ENCODE peak calls at places on chromosome 10, in ten cellular contexts. One of them, this sample, is unnamed.

GRCh38 chr10:87000491-87000890 is 19.6 kb upstream of the FAM25A start:
- DNase-seq in tibial nerve: no peak
- DNase-seq in BE2C: no peak
- DNase-seq in mucosa of descending colon: no peak
- DNase-seq in transverse colon: no peak
- DNase-seq in spleen: no peak
- DNase-seq in thoracic aorta: no peak
- DNase-seq in Panc1: no peak
- DNase-seq in heart right ventricle: no peak
- DNase-seq in ovary: no peak
- DNase-seq in this sample: no peak

GRCh38 chr10:51961401-51961800 is 262.0 kb upstream of the CSTF2T start:
- DNase-seq in tibial nerve: no peak
- DNase-seq in BE2C: no peak
- DNase-seq in mucosa of descending colon: no peak
- DNase-seq in transverse colon: no peak
- DNase-seq in spleen: no peak
- DNase-seq in thoracic aorta: no peak
- DNase-seq in Panc1: no peak
- DNase-seq in heart right ventricle: no peak
- DNase-seq in ovary: no peak
- DNase-seq in this sample: no peak

GRCh38 chr10:128009357-128009756 is 102.5 kb downstream of the PTPRE start:
- DNase-seq in tibial nerve: no peak
- DNase-seq in BE2C: no peak
- DNase-seq in mucosa of descending colon: no peak
- DNase-seq in transverse colon: no peak
- DNase-seq in spleen: no peak
- DNase-seq in thoracic aorta: no peak
- DNase-seq in Panc1: no peak
- DNase-seq in heart right ventricle: no peak
- DNase-seq in ovary: no peak
- DNase-seq in this sample: no peak

GRCh38 chr10:15344876-15345285 is 26.2 kb downstream of the FAM171A1 start:
- DNase-seq in tibial nerve: peak; percentile 33
- DNase-seq in BE2C: no peak
- DNase-seq in mucosa of descending colon: no peak
- DNase-seq in transverse colon: no peak
- DNase-seq in spleen: no peak
- DNase-seq in thoracic aorta: no peak
- DNase-seq in Panc1: no peak
- DNase-seq in heart right ventricle: peak; percentile 19
- DNase-seq in ovary: no peak
- DNase-seq in this sample: peak; percentile 29

GRCh38 chr10:91000470-91000869 is 79.6 kb upstream of the ANKRD1 start:
- DNase-seq in tibial nerve: no peak
- DNase-seq in BE2C: no peak
- DNase-seq in mucosa of descending colon: no peak
- DNase-seq in transverse colon: no peak
- DNase-seq in spleen: no peak
- DNase-seq in thoracic aorta: no peak
- DNase-seq in Panc1: no peak
- DNase-seq in heart right ventricle: no peak
- DNase-seq in ovary: no peak
- DNase-seq in this sample: no peak

GRCh38 chr10:70684841-70685457 is 12.6 kb downstream of the ADAMTS14 start:
- DNase-seq in tibial nerve: no peak
- DNase-seq in BE2C: no peak
- DNase-seq in mucosa of descending colon: no peak
- DNase-seq in transverse colon: no peak
- DNase-seq in spleen: no peak
- DNase-seq in thoracic aorta: no peak
- DNase-seq in Panc1: no peak
- DNase-seq in heart right ventricle: no peak
- DNase-seq in ovary: no peak
- DNase-seq in this sample: no peak

GRCh38 chr10:132197271-132198067 is 10.7 kb downstream of the DPYSL4 start:
- DNase-seq in tibial nerve: no peak
- DNase-seq in BE2C: no peak
- DNase-seq in mucosa of descending colon: peak; percentile 7
- DNase-seq in transverse colon: no peak
- DNase-seq in spleen: peak; percentile 58
- DNase-seq in thoracic aorta: no peak
- DNase-seq in Panc1: no peak
- DNase-seq in heart right ventricle: no peak
- DNase-seq in ovary: no peak
- DNase-seq in this sample: no peak

GRCh38 chr10:50396491-50397311 is 145.4 kb upstream of the ASAH2 start:
- DNase-seq in tibial nerve: no peak
- DNase-seq in BE2C: no peak
- DNase-seq in mucosa of descending colon: no peak
- DNase-seq in transverse colon: no peak
- DNase-seq in spleen: no peak
- DNase-seq in thoracic aorta: no peak
- DNase-seq in Panc1: no peak
- DNase-seq in heart right ventricle: no peak
- DNase-seq in ovary: no peak
- DNase-seq in this sample: no peak

GRCh38 chr10:106387063-106387462 is 777.4 kb downstream of the SORCS1 start:
- DNase-seq in tibial nerve: no peak
- DNase-seq in BE2C: no peak
- DNase-seq in mucosa of descending colon: no peak
- DNase-seq in transverse colon: no peak
- DNase-seq in spleen: no peak
- DNase-seq in thoracic aorta: no peak
- DNase-seq in Panc1: no peak
- DNase-seq in heart right ventricle: no peak
- DNase-seq in ovary: no peak
- DNase-seq in this sample: no peak

DNA sequence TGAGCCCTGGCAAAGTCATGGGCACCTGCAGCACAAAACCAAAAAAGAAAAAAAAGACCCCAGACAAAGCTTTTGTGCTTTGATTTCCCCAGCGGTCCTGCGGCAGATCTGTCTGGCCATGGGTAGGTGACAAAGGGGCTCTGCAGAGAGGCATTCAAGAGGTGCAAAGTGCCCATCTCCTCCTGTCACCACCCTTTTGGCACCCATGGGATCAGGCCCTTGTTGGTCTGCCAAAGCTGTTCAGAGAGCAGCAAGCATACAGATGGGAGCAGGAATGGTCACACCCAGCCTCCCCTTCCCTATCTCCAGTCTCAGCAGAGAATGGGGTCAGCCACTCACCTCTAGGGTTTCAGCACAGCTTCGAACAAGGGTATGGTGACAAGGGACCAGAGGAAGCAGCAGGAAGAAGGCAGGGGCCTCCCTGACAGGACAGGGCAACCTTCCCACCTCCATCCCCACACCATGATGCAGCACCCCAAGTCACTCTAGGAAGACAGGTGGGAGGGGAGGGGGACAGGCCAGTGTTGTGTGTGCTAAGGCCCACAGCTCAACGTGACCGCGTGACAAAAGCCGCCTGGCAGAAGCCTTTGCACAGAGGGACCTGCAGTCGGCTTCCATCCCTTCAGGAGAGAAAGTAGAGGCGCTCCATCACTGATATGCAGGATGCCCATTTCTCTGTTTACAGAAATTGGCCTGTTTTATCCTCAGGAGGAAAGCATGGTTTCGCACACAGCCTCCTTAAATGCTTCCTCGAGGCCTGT is 6.3 kb downstream of the CAMK2G start:
- DNase-seq in tibial nerve: no peak
- DNase-seq in BE2C: no peak
- DNase-seq in mucosa of descending colon: no peak
- DNase-seq in transverse colon: no peak
- DNase-seq in spleen: no peak
- DNase-seq in thoracic aorta: no peak
- DNase-seq in Panc1: no peak
- DNase-seq in heart right ventricle: peak; percentile 43
- DNase-seq in ovary: no peak
- DNase-seq in this sample: no peak
- H3K4me1 ChIP-seq in tibial nerve: no peaks in the 10 kb centered on the region
- H3K4me1 ChIP-seq in BE2C: peaks cover 11% of the 10 kb centered on the region
- H3K4me1 ChIP-seq in mucosa of descending colon: peaks cover 53% of the 10 kb centered on the region
- H3K4me1 ChIP-seq in transverse colon: peaks cover 63% of the 10 kb centered on the region
- H3K4me1 ChIP-seq in spleen: peaks cover 89% of the 10 kb centered on the region
- H3K4me1 ChIP-seq in thoracic aorta: peaks cover 100% of the 10 kb centered on the region
- H3K4me1 ChIP-seq in Panc1: peaks cover 18% of the 10 kb centered on the region
- H3K4me1 ChIP-seq in heart right ventricle: peaks cover 29% of the 10 kb centered on the region
- H3K4me1 ChIP-seq in ovary: no peaks in the 10 kb centered on the region
- H3K4me1 ChIP-seq in this sample: peaks cover 18% of the 10 kb centered on the region

DNA sequence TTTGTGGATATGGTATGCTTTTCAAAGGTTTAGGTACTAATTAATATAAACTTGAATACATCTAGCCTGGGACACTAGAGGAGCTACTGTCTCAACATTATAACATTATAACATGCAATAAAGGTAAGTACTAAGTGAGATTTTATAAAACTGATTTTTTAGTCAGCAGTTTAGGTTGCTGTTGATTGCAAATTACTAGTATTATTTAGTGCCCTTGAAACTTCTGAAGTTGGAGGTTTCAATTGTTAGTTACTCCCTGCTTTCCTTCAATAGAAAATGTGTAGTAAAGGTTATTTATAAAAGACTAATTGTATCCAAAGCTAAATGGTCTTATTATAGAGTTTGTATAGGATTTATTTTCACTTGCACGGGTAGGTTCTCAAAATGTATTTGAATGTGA is 95.2 kb downstream of the POLL start:
- DNase-seq in tibial nerve: no peak
- DNase-seq in BE2C: no peak
- DNase-seq in mucosa of descending colon: no peak
- DNase-seq in transverse colon: no peak
- DNase-seq in spleen: no peak
- DNase-seq in thoracic aorta: no peak
- DNase-seq in Panc1: no peak
- DNase-seq in heart right ventricle: no peak
- DNase-seq in ovary: no peak
- DNase-seq in this sample: no peak
- H3K4me3 ChIP-seq in tibial nerve: no peak overlapping the region
- H3K4me3 ChIP-seq in BE2C: no peak overlapping the region
- H3K4me3 ChIP-seq in mucosa of descending colon: no peak overlapping the region
- H3K4me3 ChIP-seq in transverse colon: no peak overlapping the region
- H3K4me3 ChIP-seq in spleen: no peak overlapping the region
- H3K4me3 ChIP-seq in thoracic aorta: no peak overlapping the region
- H3K4me3 ChIP-seq in Panc1: no peak overlapping the region
- H3K4me3 ChIP-seq in heart right ventricle: no peak overlapping the region
- H3K4me3 ChIP-seq in ovary: no peak overlapping the region
- H3K4me3 ChIP-seq in this sample: no peak overlapping the region

GRCh38 chr10:17290226-17290625 is 62.2 kb downstream of the VIM start:
- DNase-seq in tibial nerve: no peak
- DNase-seq in BE2C: no peak
- DNase-seq in mucosa of descending colon: no peak
- DNase-seq in transverse colon: no peak
- DNase-seq in spleen: no peak
- DNase-seq in thoracic aorta: no peak
- DNase-seq in Panc1: peak; percentile 5
- DNase-seq in heart right ventricle: no peak
- DNase-seq in ovary: no peak
- DNase-seq in this sample: no peak
- TF ChIP-seq CTCF in tibial nerve: no peak
- TF ChIP-seq CTCF in BE2C: peak; percentile 44
- TF ChIP-seq CTCF in mucosa of descending colon: no peak
- TF ChIP-seq CTCF in transverse colon: peak; percentile 22
- TF ChIP-seq CTCF in spleen: no peak
- TF ChIP-seq CTCF in thoracic aorta: no peak
- TF ChIP-seq CTCF in Panc1: peak; percentile 55
- TF ChIP-seq CTCF in heart right ventricle: peak; percentile 34
- TF ChIP-seq CTCF in ovary: no peak
- TF ChIP-seq CTCF in this sample: peak; percentile 25

GRCh38 chr10:97361050-97361901 is 26.7 kb upstream of the FRAT2 start:
- DNase-seq in tibial nerve: no peak
- DNase-seq in BE2C: no peak
- DNase-seq in mucosa of descending colon: no peak
- DNase-seq in transverse colon: no peak
- DNase-seq in spleen: peak; percentile 70
- DNase-seq in thoracic aorta: no peak
- DNase-seq in Panc1: no peak
- DNase-seq in heart right ventricle: no peak
- DNase-seq in ovary: no peak
- DNase-seq in this sample: no peak
- H3K4me1 ChIP-seq in tibial nerve: no peaks in the 10 kb centered on the region
- H3K4me1 ChIP-seq in BE2C: no peaks in the 10 kb centered on the region
- H3K4me1 ChIP-seq in mucosa of descending colon: no peaks in the 10 kb centered on the region
- H3K4me1 ChIP-seq in transverse colon: no peaks in the 10 kb centered on the region
- H3K4me1 ChIP-seq in spleen: peaks cover 46% of the 10 kb centered on the region
- H3K4me1 ChIP-seq in thoracic aorta: no peaks in the 10 kb centered on the region
- H3K4me1 ChIP-seq in Panc1: no peaks in the 10 kb centered on the region
- H3K4me1 ChIP-seq in heart right ventricle: peaks cover 3% of the 10 kb centered on the region
- H3K4me1 ChIP-seq in ovary: no peaks in the 10 kb centered on the region
- H3K4me1 ChIP-seq in this sample: no peaks in the 10 kb centered on the region

GRCh38 chr10:13877154-13877909 is 290.6 kb downstream of the PRPF18 start:
- DNase-seq in tibial nerve: peak; percentile 57
- DNase-seq in BE2C: no peak
- DNase-seq in mucosa of descending colon: no peak
- DNase-seq in transverse colon: no peak
- DNase-seq in spleen: no peak
- DNase-seq in thoracic aorta: peak; percentile 60
- DNase-seq in Panc1: no peak
- DNase-seq in heart right ventricle: peak; percentile 32
- DNase-seq in ovary: no peak
- DNase-seq in this sample: peak; percentile 38
- H3K4me3 ChIP-seq in tibial nerve: no peak overlapping the region
- H3K4me3 ChIP-seq in BE2C: no peak overlapping the region
- H3K4me3 ChIP-seq in mucosa of descending colon: no peak overlapping the region
- H3K4me3 ChIP-seq in transverse colon: no peak overlapping the region
- H3K4me3 ChIP-seq in spleen: no peak overlapping the region
- H3K4me3 ChIP-seq in thoracic aorta: peak overlapping the region; percentile 4
- H3K4me3 ChIP-seq in Panc1: no peak overlapping the region
- H3K4me3 ChIP-seq in heart right ventricle: no peak overlapping the region
- H3K4me3 ChIP-seq in ovary: no peak overlapping the region
- H3K4me3 ChIP-seq in this sample: no peak overlapping the region

DNA sequence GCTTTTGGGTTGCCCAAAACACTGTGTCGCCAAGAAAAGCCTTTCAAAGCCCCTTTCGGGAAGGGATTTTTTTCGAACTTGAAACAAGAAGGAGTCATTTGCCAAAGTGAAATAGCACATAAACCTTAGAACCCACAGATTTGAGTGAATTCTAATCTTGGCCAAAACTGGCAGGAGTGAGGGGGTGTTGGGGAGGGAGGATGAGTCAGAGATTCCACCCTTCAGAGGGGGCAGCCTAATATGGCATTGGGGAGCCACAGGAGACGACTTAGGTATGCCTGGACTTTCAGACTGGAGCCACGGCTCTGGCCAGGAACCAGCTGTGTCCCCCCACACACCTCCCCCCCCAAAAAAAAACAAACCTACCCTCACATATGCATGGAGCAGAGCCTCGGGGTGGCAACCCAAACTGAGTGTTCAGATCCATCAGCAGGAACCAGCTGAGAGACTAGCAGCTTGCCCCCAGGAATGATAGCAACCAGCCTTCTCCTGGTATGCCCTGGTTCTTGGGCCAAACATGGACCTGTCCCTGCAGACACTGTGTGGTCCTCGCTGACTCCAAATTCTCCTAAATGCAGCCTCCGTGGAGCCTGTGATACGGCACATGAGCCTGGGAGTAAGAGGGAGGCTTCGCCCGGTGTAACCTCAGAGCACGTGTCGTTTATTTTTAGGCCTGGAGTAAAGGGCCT is 138.3 kb downstream of the FGFR2 start:
- DNase-seq in tibial nerve: no peak
- DNase-seq in BE2C: no peak
- DNase-seq in mucosa of descending colon: no peak
- DNase-seq in transverse colon: no peak
- DNase-seq in spleen: no peak
- DNase-seq in thoracic aorta: peak; percentile 7
- DNase-seq in Panc1: no peak
- DNase-seq in heart right ventricle: no peak
- DNase-seq in ovary: peak; percentile 20
- DNase-seq in this sample: no peak
- TF ChIP-seq CTCF in tibial nerve: no peak
- TF ChIP-seq CTCF in BE2C: no peak
- TF ChIP-seq CTCF in mucosa of descending colon: no peak
- TF ChIP-seq CTCF in transverse colon: no peak
- TF ChIP-seq CTCF in spleen: no peak
- TF ChIP-seq CTCF in thoracic aorta: no peak
- TF ChIP-seq CTCF in Panc1: no peak
- TF ChIP-seq CTCF in heart right ventricle: no peak
- TF ChIP-seq CTCF in ovary: no peak
- TF ChIP-seq CTCF in this sample: no peak

This sample was measured in body of pancreas.